ENCODE peak calls at places on chromosomes 13 and 19, in ten cellular contexts. H is NCI-H748 treated with DMSO at 0.1 percent for 48 hours; A is PC-3; F is stimulated activated CD4-positive, alpha-beta T cell treated with anti-CD3 and anti-CD28 coated beads, Interleukin-4, amount 100 ng/mL, for 24 hours; S is SW480; U is EL; B is nephron progenitor cell; Q is activated T-cell treated with anti-CD3 and anti-CD28 coated beads, Interleukin-2, amount 50 U/mL, for 4 hours; L is iris pigment epithelial cell; V is NCI-H1105. C is an unnamed sample.

GRCh38 chr13:105167385-105167784 is 1368.1 kb downstream of the EFNB2 start:
- DNase-seq in H (no peak), A (no peak), F (no peak), S (no peak), U (no peak), B (no peak), Q (no peak), L (no peak), V (no peak), C (no peak)

GRCh38 chr19:31567776-31568175 is 218.5 kb upstream of the TSHZ3 start:
- DNase-seq in H (no peak), A (no peak), F (no peak), S (no peak), U (no peak), B (no peak), Q (no peak), L (no peak), V (no peak), C (no peak)

GRCh38 chr13:95155093-95155492 is 146.2 kb downstream of the ABCC4 start:
- DNase-seq in H (no peak), A (peak), F (no peak), S (no peak), U (no peak), B (no peak), Q (no peak), L (peak), V (no peak), C (no peak)

GRCh38 chr19:40147693-40148347 is 43.4 kb upstream of the MAP3K10 start:
- DNase-seq in H (no peak), A (peak), F (no peak), S (peak), U (peak), B (no peak), Q (no peak), L (peak), V (no peak), C (no peak)

GRCh38 chr13:114124921-114125320 is 7.5 kb downstream of the RASA3 start:
- DNase-seq in H (no peak), A (peak), F (peak), S (peak), U (peak), B (no peak), Q (peak), L (peak), V (no peak), C (no peak)

GRCh38 chr13:113458218-113459065 is 5.2 kb upstream of the ADPRHL1 start:
- DNase-seq in H (no peak), A (no peak), F (no peak), S (no peak), U (peak), B (peak), Q (no peak), L (peak), V (no peak), C (no peak)

GRCh38 chr13:39056018-39056417 is 17.8 kb downstream of the NHLRC3 start:
- DNase-seq in H (no peak), A (no peak), F (no peak), S (no peak), U (no peak), B (no peak), Q (no peak), L (no peak), V (no peak), C (no peak)

GRCh38 chr13:29948246-29948645 is 97.8 kb upstream of the UBL3 start:
- DNase-seq in H (no peak), A (no peak), F (no peak), S (no peak), U (peak), B (no peak), Q (no peak), L (no peak), V (no peak), C (no peak)

GRCh38 chr13:23703241-23703640 is 133.0 kb downstream of the TNFRSF19 start:
- DNase-seq in H (no peak), A (no peak), F (no peak), S (no peak), U (peak), B (no peak), Q (no peak), L (no peak), V (no peak), C (no peak)

GRCh38 chr13:98509271-98510155 is 67.4 kb downstream of the STK24 start:
- DNase-seq in H (no peak), A (peak), F (peak), S (peak), U (peak), B (no peak), Q (peak), L (peak), V (no peak), C (peak)

GRCh38 chr19:32676186-32676894 is 692 bp downstream of the RGS9BP start:
- DNase-seq in H (peak), A (no peak), F (no peak), S (peak), U (peak), B (peak), Q (no peak), L (peak), V (no peak), C (peak)

GRCh38 chr19:2049741-2050348 is 1.2 kb downstream of the MKNK2 start:
- DNase-seq in H (peak), A (peak), F (peak), S (peak), U (peak), B (peak), Q (peak), L (peak), V (no peak), C (peak)

GRCh38 chr13:40539954-40540706 is 126.3 kb downstream of the FOXO1 start:
- DNase-seq in H (no peak), A (peak), F (no peak), S (peak), U (peak), B (no peak), Q (no peak), L (peak), V (no peak), C (no peak)

GRCh38 chr19:4471400-4472173 is 510 bp upstream of the HDGFL2 start:
- DNase-seq in H (peak), A (peak), F (peak), S (peak), U (peak), B (peak), Q (peak), L (peak), V (peak), C (peak)

GRCh38 chr19:50401505-50402450 is 17.0 kb upstream of the SPIB start:
- DNase-seq in H (no peak), A (no peak), F (no peak), S (no peak), U (no peak), B (no peak), Q (no peak), L (no peak), V (no peak), C (no peak)

GRCh38 chr19:28631931-28632330 is 581.0 kb downstream of the UQCRFS1 start:
- DNase-seq in H (no peak), A (no peak), F (no peak), S (peak), U (no peak), B (no peak), Q (no peak), L (no peak), V (no peak), C (no peak)

C was measured in left cardiac atrium.